ENCODE peak calls at places on chromosomes 7 and 10, in eight cellular contexts. One of them, this sample, is unnamed.

GRCh38 chr10:81882011-81882410 is 7.0 kb downstream of the NRG3 start:
- DNase-seq in AG09319: no peak
- DNase-seq in fibroblast of lung: no peak
- DNase-seq in epithelial cell of esophagus: no peak
- DNase-seq in left ventricle myocardium inferior: no peak
- DNase-seq in esophagus squamous epithelium: no peak
- DNase-seq in CD8-positive, alpha-beta T cell: no peak
- DNase-seq in mammary epithelial cell: no peak
- DNase-seq in this sample: no peak

GRCh38 chr7:154996756-154997155 is 6.2 kb downstream of the PAXIP1 start:
- DNase-seq in AG09319: no peak
- DNase-seq in mammary epithelial cell: no peak
- DNase-seq in fibroblast of lung: no peak
- DNase-seq in CD8-positive, alpha-beta T cell: no peak
- DNase-seq in left ventricle myocardium inferior: no peak
- DNase-seq in epithelial cell of esophagus: no peak
- DNase-seq in esophagus squamous epithelium: no peak
- DNase-seq in this sample: no peak

GRCh38 chr10:17214991-17215781 is 12.9 kb upstream of the VIM start:
- DNase-seq in esophagus squamous epithelium: no peak
- DNase-seq in CD8-positive, alpha-beta T cell: no peak
- DNase-seq in AG09319: peak; percentile 97
- DNase-seq in epithelial cell of esophagus: peak; percentile 81
- DNase-seq in mammary epithelial cell: peak; percentile 48
- DNase-seq in left ventricle myocardium inferior: no peak
- DNase-seq in fibroblast of lung: peak; percentile 98
- DNase-seq in this sample: peak; percentile 96

GRCh38 chr10:62687230-62687748 is 117.2 kb upstream of the ADO start:
- DNase-seq in mammary epithelial cell: peak; percentile 60
- DNase-seq in fibroblast of lung: peak; percentile 72
- DNase-seq in epithelial cell of esophagus: peak; percentile 62
- DNase-seq in left ventricle myocardium inferior: no peak
- DNase-seq in AG09319: no peak
- DNase-seq in esophagus squamous epithelium: no peak
- DNase-seq in CD8-positive, alpha-beta T cell: no peak
- DNase-seq in this sample: peak; percentile 34

GRCh38 chr10:79098596-79099015 is 29.8 kb downstream of the ZMIZ1 start:
- DNase-seq in fibroblast of lung: peak; percentile 88
- DNase-seq in left ventricle myocardium inferior: no peak
- DNase-seq in esophagus squamous epithelium: no peak
- DNase-seq in epithelial cell of esophagus: no peak
- DNase-seq in AG09319: no peak
- DNase-seq in CD8-positive, alpha-beta T cell: no peak
- DNase-seq in mammary epithelial cell: no peak
- DNase-seq in this sample: no peak

GRCh38 chr10:86371691-86372090 is 5.1 kb upstream of the GRID1 start:
- DNase-seq in AG09319: no peak
- DNase-seq in fibroblast of lung: no peak
- DNase-seq in left ventricle myocardium inferior: no peak
- DNase-seq in esophagus squamous epithelium: no peak
- DNase-seq in CD8-positive, alpha-beta T cell: no peak
- DNase-seq in epithelial cell of esophagus: no peak
- DNase-seq in mammary epithelial cell: no peak
- DNase-seq in this sample: no peak

GRCh38 chr10:127325506-127325905 is 129.1 kb upstream of the INSYN2A start:
- DNase-seq in epithelial cell of esophagus: no peak
- DNase-seq in mammary epithelial cell: no peak
- DNase-seq in left ventricle myocardium inferior: no peak
- DNase-seq in CD8-positive, alpha-beta T cell: no peak
- DNase-seq in esophagus squamous epithelium: no peak
- DNase-seq in fibroblast of lung: no peak
- DNase-seq in AG09319: no peak
- DNase-seq in this sample: no peak

GRCh38 chr7:83267141-83267631 is 104.5 kb upstream of the PCLO start:
- DNase-seq in AG09319: no peak
- DNase-seq in CD8-positive, alpha-beta T cell: no peak
- DNase-seq in mammary epithelial cell: no peak
- DNase-seq in fibroblast of lung: peak; percentile 29
- DNase-seq in epithelial cell of esophagus: peak; percentile 3
- DNase-seq in left ventricle myocardium inferior: no peak
- DNase-seq in esophagus squamous epithelium: no peak
- DNase-seq in this sample: peak; percentile 0

GRCh38 chr7:157485361-157485831 is 148.6 kb downstream of the DNAJB6 start:
- DNase-seq in CD8-positive, alpha-beta T cell: peak; percentile 13
- DNase-seq in esophagus squamous epithelium: no peak
- DNase-seq in AG09319: no peak
- DNase-seq in fibroblast of lung: no peak
- DNase-seq in epithelial cell of esophagus: no peak
- DNase-seq in left ventricle myocardium inferior: no peak
- DNase-seq in mammary epithelial cell: no peak
- DNase-seq in this sample: no peak

GRCh38 chr7:25759748-25760147 is 392.2 kb upstream of the NFE2L3 start:
- DNase-seq in AG09319: no peak
- DNase-seq in left ventricle myocardium inferior: no peak
- DNase-seq in esophagus squamous epithelium: no peak
- DNase-seq in CD8-positive, alpha-beta T cell: no peak
- DNase-seq in epithelial cell of esophagus: no peak
- DNase-seq in fibroblast of lung: no peak
- DNase-seq in mammary epithelial cell: no peak
- DNase-seq in this sample: no peak

GRCh38 chr7:28674359-28674782 is 262.1 kb downstream of the CREB5 start:
- DNase-seq in left ventricle myocardium inferior: no peak
- DNase-seq in mammary epithelial cell: peak; percentile 86
- DNase-seq in AG09319: no peak
- DNase-seq in esophagus squamous epithelium: no peak
- DNase-seq in epithelial cell of esophagus: peak; percentile 89
- DNase-seq in CD8-positive, alpha-beta T cell: no peak
- DNase-seq in fibroblast of lung: peak; percentile 30
- DNase-seq in this sample: peak; percentile 79

GRCh38 chr10:100993986-100994708 is 5.5 kb upstream of the LZTS2 start:
- DNase-seq in fibroblast of lung: no peak
- DNase-seq in epithelial cell of esophagus: peak; percentile 18
- DNase-seq in CD8-positive, alpha-beta T cell: no peak
- DNase-seq in mammary epithelial cell: no peak
- DNase-seq in esophagus squamous epithelium: no peak
- DNase-seq in left ventricle myocardium inferior: no peak
- DNase-seq in AG09319: no peak
- DNase-seq in this sample: peak; percentile 60

GRCh38 chr10:11298116-11298515 is 280.4 kb downstream of the CELF2 start:
- DNase-seq in esophagus squamous epithelium: no peak
- DNase-seq in fibroblast of lung: no peak
- DNase-seq in mammary epithelial cell: peak; percentile 1
- DNase-seq in CD8-positive, alpha-beta T cell: no peak
- DNase-seq in epithelial cell of esophagus: peak; percentile 43
- DNase-seq in left ventricle myocardium inferior: no peak
- DNase-seq in AG09319: no peak
- DNase-seq in this sample: peak; percentile 70

GRCh38 chr7:26398436-26399308 is 107.0 kb downstream of the SNX10 start:
- DNase-seq in AG09319: no peak
- DNase-seq in left ventricle myocardium inferior: peak; percentile 66
- DNase-seq in esophagus squamous epithelium: peak; percentile 56
- DNase-seq in epithelial cell of esophagus: peak; percentile 35
- DNase-seq in fibroblast of lung: peak; percentile 61
- DNase-seq in CD8-positive, alpha-beta T cell: no peak
- DNase-seq in mammary epithelial cell: peak; percentile 64
- DNase-seq in this sample: peak; percentile 38

GRCh38 chr10:128543186-128543585 is 417.0 kb upstream of the MKI67 start:
- DNase-seq in left ventricle myocardium inferior: no peak
- DNase-seq in epithelial cell of esophagus: no peak
- DNase-seq in esophagus squamous epithelium: no peak
- DNase-seq in mammary epithelial cell: no peak
- DNase-seq in CD8-positive, alpha-beta T cell: no peak
- DNase-seq in AG09319: no peak
- DNase-seq in fibroblast of lung: no peak
- DNase-seq in this sample: no peak

GRCh38 chr10:62479523-62479922 is 105.4 kb downstream of the ZNF365 start:
- DNase-seq in epithelial cell of esophagus: no peak
- DNase-seq in left ventricle myocardium inferior: no peak
- DNase-seq in CD8-positive, alpha-beta T cell: no peak
- DNase-seq in mammary epithelial cell: no peak
- DNase-seq in esophagus squamous epithelium: no peak
- DNase-seq in fibroblast of lung: no peak
- DNase-seq in AG09319: no peak
- DNase-seq in this sample: no peak

GRCh38 chr10:78911533-78912340 is 157.0 kb upstream of the ZMIZ1 start:
- DNase-seq in fibroblast of lung: no peak
- DNase-seq in left ventricle myocardium inferior: no peak
- DNase-seq in mammary epithelial cell: no peak
- DNase-seq in esophagus squamous epithelium: no peak
- DNase-seq in CD8-positive, alpha-beta T cell: no peak
- DNase-seq in epithelial cell of esophagus: no peak
- DNase-seq in AG09319: no peak
- DNase-seq in this sample: no peak

GRCh38 chr10:92124524-92125168 is 166.2 kb downstream of the CPEB3 start:
- DNase-seq in epithelial cell of esophagus: peak; percentile 81
- DNase-seq in CD8-positive, alpha-beta T cell: no peak
- DNase-seq in AG09319: peak; percentile 43
- DNase-seq in esophagus squamous epithelium: no peak
- DNase-seq in fibroblast of lung: peak; percentile 93
- DNase-seq in mammary epithelial cell: peak; percentile 80
- DNase-seq in left ventricle myocardium inferior: no peak
- DNase-seq in this sample: peak; percentile 94

GRCh38 chr7:85274452-85274851 is 87.6 kb upstream of the SEMA3D start:
- DNase-seq in mammary epithelial cell: no peak
- DNase-seq in epithelial cell of esophagus: no peak
- DNase-seq in CD8-positive, alpha-beta T cell: no peak
- DNase-seq in AG09319: no peak
- DNase-seq in left ventricle myocardium inferior: no peak
- DNase-seq in esophagus squamous epithelium: no peak
- DNase-seq in fibroblast of lung: no peak
- DNase-seq in this sample: no peak

GRCh38 chr7:33744293-33744692 is 161.0 kb upstream of the BMPER start:
- DNase-seq in esophagus squamous epithelium: no peak
- DNase-seq in AG09319: no peak
- DNase-seq in CD8-positive, alpha-beta T cell: no peak
- DNase-seq in left ventricle myocardium inferior: no peak
- DNase-seq in mammary epithelial cell: peak; percentile 38
- DNase-seq in fibroblast of lung: no peak
- DNase-seq in epithelial cell of esophagus: peak; percentile 75
- DNase-seq in this sample: peak; percentile 71

GRCh38 chr7:94483843-94484242 is 25.8 kb upstream of the CASD1 start:
- DNase-seq in epithelial cell of esophagus: no peak
- DNase-seq in AG09319: no peak
- DNase-seq in esophagus squamous epithelium: no peak
- DNase-seq in left ventricle myocardium inferior: no peak
- DNase-seq in mammary epithelial cell: no peak
- DNase-seq in CD8-positive, alpha-beta T cell: no peak
- DNase-seq in fibroblast of lung: no peak
- DNase-seq in this sample: no peak
- TF ChIP-seq CTCF in epithelial cell of esophagus: no peak
- TF ChIP-seq CTCF in AG09319: no peak
- TF ChIP-seq CTCF in esophagus squamous epithelium: no peak
- TF ChIP-seq CTCF in left ventricle myocardium inferior: no peak
- TF ChIP-seq CTCF in mammary epithelial cell: no peak
- TF ChIP-seq CTCF in CD8-positive, alpha-beta T cell: no peak
- TF ChIP-seq CTCF in fibroblast of lung: no peak
- TF ChIP-seq CTCF in this sample: no peak

DNA sequence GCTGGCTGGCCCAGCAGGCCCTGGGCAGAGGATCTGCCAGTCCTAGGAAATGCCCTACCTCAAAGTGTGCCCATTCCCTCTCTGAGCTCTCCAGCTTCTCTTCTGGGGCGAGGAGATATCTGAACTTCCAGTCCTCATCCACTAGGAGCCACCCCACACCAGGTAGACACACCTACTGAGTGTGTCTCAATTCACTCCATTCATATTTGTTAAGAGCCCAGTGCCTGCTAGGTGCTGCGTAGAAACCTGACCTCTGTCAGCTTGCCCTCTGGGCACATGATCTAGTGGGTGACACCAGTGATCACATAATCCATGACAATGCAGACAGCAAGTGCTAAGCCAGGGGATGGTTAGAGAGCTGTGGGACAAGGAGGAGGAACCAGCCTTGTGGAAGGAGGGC is 81.5 kb downstream of the COL13A1 start:
- DNase-seq in epithelial cell of esophagus: peak; percentile 68
- DNase-seq in esophagus squamous epithelium: no peak
- DNase-seq in AG09319: no peak
- DNase-seq in left ventricle myocardium inferior: no peak
- DNase-seq in fibroblast of lung: no peak
- DNase-seq in CD8-positive, alpha-beta T cell: no peak
- DNase-seq in mammary epithelial cell: peak; percentile 27
- DNase-seq in this sample: peak; percentile 54
- TF ChIP-seq CTCF in epithelial cell of esophagus: peak; percentile 73
- TF ChIP-seq CTCF in esophagus squamous epithelium: no peak
- TF ChIP-seq CTCF in AG09319: no peak
- TF ChIP-seq CTCF in left ventricle myocardium inferior: no peak
- TF ChIP-seq CTCF in fibroblast of lung: no peak
- TF ChIP-seq CTCF in CD8-positive, alpha-beta T cell: no peak
- TF ChIP-seq CTCF in mammary epithelial cell: peak; percentile 74
- TF ChIP-seq CTCF in this sample: peak; percentile 9

DNA sequence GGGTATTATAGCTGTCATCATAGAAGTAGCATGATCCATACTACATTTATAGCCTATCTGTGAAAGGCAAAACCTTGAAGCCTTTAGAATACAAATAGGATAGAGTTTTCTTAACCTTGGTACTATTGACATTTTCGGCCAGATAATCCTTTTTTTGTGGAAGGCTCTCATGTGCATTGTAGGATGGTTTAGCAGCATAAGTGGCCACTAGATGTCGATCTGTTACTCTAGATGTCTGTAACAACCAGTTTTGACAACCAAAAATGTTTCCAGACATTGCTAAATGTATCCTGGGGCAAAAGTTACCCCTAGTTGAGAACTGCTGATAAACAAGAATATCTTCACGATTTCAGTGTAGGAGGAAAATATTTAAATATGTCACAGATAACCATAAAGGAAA is 319.4 kb upstream of the GALNT17 start:
- DNase-seq in mammary epithelial cell: no peak
- DNase-seq in AG09319: no peak
- DNase-seq in CD8-positive, alpha-beta T cell: no peak
- DNase-seq in esophagus squamous epithelium: no peak
- DNase-seq in fibroblast of lung: no peak
- DNase-seq in epithelial cell of esophagus: no peak
- DNase-seq in left ventricle myocardium inferior: no peak
- DNase-seq in this sample: no peak
- TF ChIP-seq CTCF in mammary epithelial cell: peak; percentile 45
- TF ChIP-seq CTCF in AG09319: no peak
- TF ChIP-seq CTCF in CD8-positive, alpha-beta T cell: no peak
- TF ChIP-seq CTCF in esophagus squamous epithelium: no peak
- TF ChIP-seq CTCF in fibroblast of lung: peak; percentile 19
- TF ChIP-seq CTCF in epithelial cell of esophagus: peak; percentile 22
- TF ChIP-seq CTCF in left ventricle myocardium inferior: no peak
- TF ChIP-seq CTCF in this sample: no peak

GRCh38 chr7:144027070-144027469 is 21.7 kb upstream of the OR2A5 start:
- DNase-seq in left ventricle myocardium inferior: no peak
- DNase-seq in esophagus squamous epithelium: no peak
- DNase-seq in epithelial cell of esophagus: peak; percentile 29
- DNase-seq in fibroblast of lung: peak; percentile 10
- DNase-seq in AG09319: peak; percentile 3
- DNase-seq in CD8-positive, alpha-beta T cell: no peak
- DNase-seq in mammary epithelial cell: no peak
- DNase-seq in this sample: peak; percentile 39
- TF ChIP-seq CTCF in left ventricle myocardium inferior: peak; percentile 69
- TF ChIP-seq CTCF in esophagus squamous epithelium: no peak
- TF ChIP-seq CTCF in epithelial cell of esophagus: peak; percentile 26
- TF ChIP-seq CTCF in fibroblast of lung: peak; percentile 54
- TF ChIP-seq CTCF in AG09319: peak; percentile 43
- TF ChIP-seq CTCF in CD8-positive, alpha-beta T cell: no peak
- TF ChIP-seq CTCF in mammary epithelial cell: peak; percentile 47
- TF ChIP-seq CTCF in this sample: peak; percentile 54

This sample was measured in MCF 10A.